ENCODE peak calls at places on chromosomes 2 and 18, in five cellular contexts. One of them, this sample, is unnamed.

GRCh38 chr2:96964221-96964905 is 22.0 kb downstream of the FAM178B start:
- DNase-seq in CD4-positive, alpha-beta T cell: no peak
- DNase-seq in endodermal cell: no peak
- DNase-seq in left lung: no peak
- DNase-seq in hepatocyte: no peak
- DNase-seq in this sample: no peak

GRCh38 chr18:36187826-36188721 is 777 bp downstream of the MOCOS start:
- DNase-seq in hepatocyte: peak
- DNase-seq in endodermal cell: peak
- DNase-seq in left lung: no peak
- DNase-seq in CD4-positive, alpha-beta T cell: no peak
- DNase-seq in this sample: no peak

GRCh38 chr18:23712445-23712844 is 23.2 kb downstream of the LAMA3 start:
- DNase-seq in CD4-positive, alpha-beta T cell: no peak
- DNase-seq in endodermal cell: no peak
- DNase-seq in hepatocyte: no peak
- DNase-seq in left lung: no peak
- DNase-seq in this sample: no peak

GRCh38 chr2:38098351-38099095 is 22.6 kb upstream of the CYP1B1 start:
- DNase-seq in left lung: no peak
- DNase-seq in CD4-positive, alpha-beta T cell: no peak
- DNase-seq in endodermal cell: no peak
- DNase-seq in hepatocyte: no peak
- DNase-seq in this sample: no peak

GRCh38 chr2:96523659-96524481 is 12.7 kb upstream of the ARID5A start:
- DNase-seq in endodermal cell: peak
- DNase-seq in hepatocyte: no peak
- DNase-seq in left lung: no peak
- DNase-seq in CD4-positive, alpha-beta T cell: no peak
- DNase-seq in this sample: no peak

GRCh38 chr2:188853307-188853706 is 120.9 kb upstream of the COL3A1 start:
- DNase-seq in hepatocyte: peak
- DNase-seq in endodermal cell: no peak
- DNase-seq in CD4-positive, alpha-beta T cell: no peak
- DNase-seq in left lung: no peak
- DNase-seq in this sample: no peak

GRCh38 chr2:169478745-169479256 is 493 bp upstream of the BBS5 start:
- DNase-seq in hepatocyte: no peak
- DNase-seq in left lung: no peak
- DNase-seq in CD4-positive, alpha-beta T cell: no peak
- DNase-seq in endodermal cell: no peak
- DNase-seq in this sample: no peak

GRCh38 chr2:204972606-204973336 is 427.5 kb downstream of the PARD3B start:
- DNase-seq in left lung: no peak
- DNase-seq in hepatocyte: no peak
- DNase-seq in CD4-positive, alpha-beta T cell: no peak
- DNase-seq in endodermal cell: peak
- DNase-seq in this sample: no peak

GRCh38 chr2:20223345-20224190 is 1.4 kb downstream of the SDC1 start:
- DNase-seq in hepatocyte: peak
- DNase-seq in left lung: no peak
- DNase-seq in endodermal cell: peak
- DNase-seq in CD4-positive, alpha-beta T cell: no peak
- DNase-seq in this sample: no peak

GRCh38 chr2:7994397-7994951 is 687.4 kb upstream of the ID2 start:
- DNase-seq in CD4-positive, alpha-beta T cell: no peak
- DNase-seq in hepatocyte: no peak
- DNase-seq in endodermal cell: no peak
- DNase-seq in left lung: no peak
- DNase-seq in this sample: no peak

GRCh38 chr2:131029812-131030211 is 63.4 kb downstream of the FAM168B start:
- DNase-seq in CD4-positive, alpha-beta T cell: no peak
- DNase-seq in left lung: no peak
- DNase-seq in endodermal cell: no peak
- DNase-seq in hepatocyte: no peak
- DNase-seq in this sample: no peak

GRCh38 chr2:240251848-240252190 is 111.4 kb upstream of the OTOS start:
- DNase-seq in endodermal cell: no peak
- DNase-seq in hepatocyte: no peak
- DNase-seq in CD4-positive, alpha-beta T cell: no peak
- DNase-seq in left lung: no peak
- DNase-seq in this sample: no peak

GRCh38 chr2:74333175-74333574 is 10.0 kb downstream of the SLC4A5 start:
- DNase-seq in endodermal cell: peak
- DNase-seq in hepatocyte: peak
- DNase-seq in left lung: no peak
- DNase-seq in CD4-positive, alpha-beta T cell: no peak
- DNase-seq in this sample: no peak

GRCh38 chr18:58512161-58512581 is 116.7 kb downstream of the ALPK2 start:
- DNase-seq in hepatocyte: no peak
- DNase-seq in endodermal cell: peak
- DNase-seq in CD4-positive, alpha-beta T cell: no peak
- DNase-seq in left lung: no peak
- DNase-seq in this sample: no peak

GRCh38 chr2:68365087-68365486 is at the start of gene PLEK:
- DNase-seq in CD4-positive, alpha-beta T cell: no peak
- DNase-seq in left lung: peak
- DNase-seq in endodermal cell: no peak
- DNase-seq in hepatocyte: no peak
- DNase-seq in this sample: no peak

GRCh38 chr2:208000701-208001395 is 24.5 kb downstream of the PLEKHM3 start:
- DNase-seq in endodermal cell: no peak
- DNase-seq in CD4-positive, alpha-beta T cell: no peak
- DNase-seq in hepatocyte: no peak
- DNase-seq in left lung: no peak
- DNase-seq in this sample: no peak

GRCh38 chr2:234212534-234212933 is 162.0 kb downstream of the SPP2 start:
- DNase-seq in CD4-positive, alpha-beta T cell: no peak
- DNase-seq in left lung: no peak
- DNase-seq in hepatocyte: no peak
- DNase-seq in endodermal cell: no peak
- DNase-seq in this sample: no peak

GRCh38 chr18:9916067-9916684 is 2.4 kb downstream of the VAPA start:
- DNase-seq in hepatocyte: no peak
- DNase-seq in CD4-positive, alpha-beta T cell: no peak
- DNase-seq in endodermal cell: no peak
- DNase-seq in left lung: no peak
- DNase-seq in this sample: no peak

GRCh38 chr2:223100061-223100511 is 48.1 kb downstream of the KCNE4 start:
- DNase-seq in hepatocyte: peak
- DNase-seq in left lung: peak
- DNase-seq in CD4-positive, alpha-beta T cell: no peak
- DNase-seq in endodermal cell: no peak
- DNase-seq in this sample: no peak

GRCh38 chr18:73879771-73880170 is 267.9 kb downstream of the FBXO15 start:
- DNase-seq in left lung: no peak
- DNase-seq in endodermal cell: no peak
- DNase-seq in hepatocyte: no peak
- DNase-seq in CD4-positive, alpha-beta T cell: no peak
- DNase-seq in this sample: no peak

GRCh38 chr18:7272268-7273049 is 41.6 kb downstream of the LRRC30 start:
- DNase-seq in CD4-positive, alpha-beta T cell: no peak
- DNase-seq in left lung: peak
- DNase-seq in endodermal cell: peak
- DNase-seq in hepatocyte: peak
- DNase-seq in this sample: no peak
- TF ChIP-seq CTCF in CD4-positive, alpha-beta T cell: no peak
- TF ChIP-seq CTCF in left lung: peak
- TF ChIP-seq CTCF in endodermal cell: peak
- TF ChIP-seq CTCF in hepatocyte: peak
- TF ChIP-seq CTCF in this sample: no peak

GRCh38 chr2:60556441-60556997 is 3.1 kb upstream of the BCL11A start:
- DNase-seq in CD4-positive, alpha-beta T cell: no peak
- DNase-seq in endodermal cell: peak
- DNase-seq in left lung: no peak
- DNase-seq in hepatocyte: no peak
- DNase-seq in this sample: no peak

GRCh38 chr2:60555794-60556161 is 2.3 kb upstream of the BCL11A start:
- DNase-seq in left lung: no peak
- DNase-seq in CD4-positive, alpha-beta T cell: no peak
- DNase-seq in hepatocyte: no peak
- DNase-seq in endodermal cell: peak
- DNase-seq in this sample: no peak

GRCh38 chr2:60553992-60554648 is 666 bp upstream of the BCL11A start:
- DNase-seq in CD4-positive, alpha-beta T cell: no peak
- DNase-seq in left lung: peak
- DNase-seq in hepatocyte: peak
- DNase-seq in endodermal cell: peak
- DNase-seq in this sample: no peak

GRCh38 chr2:60554649-60555065 is 1.2 kb upstream of the BCL11A start:
- DNase-seq in endodermal cell: peak
- DNase-seq in left lung: no peak
- DNase-seq in hepatocyte: peak
- DNase-seq in CD4-positive, alpha-beta T cell: no peak
- DNase-seq in this sample: no peak

DNA sequence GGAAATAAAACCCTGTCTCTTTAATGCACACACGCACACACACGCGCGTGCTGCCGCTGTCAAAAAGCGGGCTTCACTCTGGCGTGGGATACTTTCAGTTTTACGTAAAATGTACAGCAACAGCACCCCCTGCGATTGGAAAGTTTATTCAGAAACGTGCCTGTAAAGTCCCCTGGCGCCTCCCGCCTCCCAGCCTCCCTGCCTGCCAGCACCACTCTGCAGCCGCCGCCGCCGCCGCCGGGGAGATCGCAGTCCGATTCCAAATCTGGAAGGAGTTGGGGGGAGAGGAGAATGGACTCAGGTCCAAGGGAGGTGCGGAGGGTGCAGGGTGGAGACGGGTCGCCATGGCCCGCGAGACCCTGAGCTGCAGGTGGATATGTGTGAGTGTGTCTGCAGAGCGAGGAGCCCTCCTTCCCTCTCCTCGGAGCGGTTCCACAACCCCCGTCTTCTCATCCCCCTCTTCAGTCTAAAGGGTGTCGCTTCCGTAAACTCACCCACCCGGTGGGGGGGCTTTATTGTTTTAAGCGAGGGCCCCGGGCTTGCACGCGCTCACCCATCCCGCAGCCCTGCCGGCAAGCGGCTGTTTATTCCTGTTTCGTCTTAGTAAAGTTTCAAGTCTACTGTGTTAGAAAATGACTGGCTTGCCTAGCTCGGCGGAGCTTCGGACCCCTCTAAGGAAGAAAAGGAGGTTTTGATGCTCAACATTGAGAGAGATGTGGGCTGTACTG is 1.8 kb upstream of the BCL11A start:
- DNase-seq in left lung: peak
- DNase-seq in endodermal cell: peak
- DNase-seq in CD4-positive, alpha-beta T cell: no peak
- DNase-seq in hepatocyte: peak
- DNase-seq in this sample: no peak
- TF ChIP-seq CTCF in left lung: no peak
- TF ChIP-seq CTCF in endodermal cell: peak
- TF ChIP-seq CTCF in CD4-positive, alpha-beta T cell: peak
- TF ChIP-seq CTCF in hepatocyte: peak
- TF ChIP-seq CTCF in this sample: peak

DNA sequence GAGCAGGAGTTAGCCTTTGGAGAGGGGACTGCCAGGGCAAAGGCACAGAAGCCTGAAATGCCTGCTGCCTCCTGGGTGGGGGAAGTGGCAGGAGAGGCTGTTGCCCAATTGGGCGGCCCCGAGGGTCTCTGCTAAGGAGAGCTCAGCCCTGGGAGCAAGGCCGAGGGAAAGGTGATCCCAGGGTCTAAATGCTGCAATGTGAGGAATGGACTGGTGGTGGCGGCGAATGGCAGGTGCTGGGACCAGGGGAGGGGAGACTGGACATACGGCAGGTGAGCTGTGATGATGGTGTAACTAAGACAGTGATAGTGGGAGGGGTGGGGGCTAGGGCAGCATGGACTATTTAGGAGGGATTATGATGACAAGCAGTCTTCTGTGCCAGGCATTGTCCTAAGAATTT is 104.0 kb downstream of the DYSF start:
- DNase-seq in hepatocyte: no peak
- DNase-seq in endodermal cell: peak
- DNase-seq in left lung: no peak
- DNase-seq in CD4-positive, alpha-beta T cell: no peak
- DNase-seq in this sample: no peak
- TF ChIP-seq CTCF in hepatocyte: no peak
- TF ChIP-seq CTCF in endodermal cell: peak
- TF ChIP-seq CTCF in left lung: no peak
- TF ChIP-seq CTCF in CD4-positive, alpha-beta T cell: no peak
- TF ChIP-seq CTCF in this sample: no peak

DNA sequence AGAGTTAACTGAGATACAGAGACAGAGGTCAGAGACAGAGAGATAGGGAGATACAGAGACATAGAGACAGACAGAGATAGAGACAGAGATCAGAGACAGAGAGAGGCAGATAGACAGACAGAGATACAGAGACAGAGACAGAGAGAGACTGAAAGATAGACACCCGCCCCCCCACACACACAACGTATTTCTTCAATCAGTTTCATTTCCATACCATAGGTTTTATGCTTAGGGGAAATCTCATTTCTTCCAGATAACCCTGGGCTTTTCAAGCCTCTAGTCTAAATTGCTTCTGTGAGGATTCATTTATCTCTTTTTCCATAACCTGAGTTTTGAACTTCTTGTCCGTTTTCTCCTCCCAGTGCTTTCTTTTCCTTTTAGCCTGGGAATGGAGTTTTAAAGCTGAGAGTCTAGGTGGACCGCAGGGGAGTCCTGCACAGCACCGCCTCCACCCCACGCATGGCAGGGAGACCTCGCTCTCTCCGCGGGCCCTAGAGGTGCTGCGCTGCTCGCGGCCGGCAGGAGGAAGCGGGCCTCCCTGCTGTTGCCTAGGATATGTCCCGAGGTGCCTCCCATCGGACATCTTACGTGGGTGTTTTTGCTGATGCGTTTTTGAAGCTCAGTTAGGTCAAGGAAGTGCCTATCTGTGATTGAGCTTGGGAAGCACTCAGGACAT is 94.7 kb downstream of the CD8B2 start:
- DNase-seq in hepatocyte: peak
- DNase-seq in CD4-positive, alpha-beta T cell: peak
- DNase-seq in left lung: no peak
- DNase-seq in endodermal cell: peak
- DNase-seq in this sample: peak
- TF ChIP-seq CTCF in hepatocyte: peak
- TF ChIP-seq CTCF in CD4-positive, alpha-beta T cell: no peak
- TF ChIP-seq CTCF in left lung: no peak
- TF ChIP-seq CTCF in endodermal cell: no peak
- TF ChIP-seq CTCF in this sample: no peak

GRCh38 chr2:85015653-85016360 is 44.8 kb downstream of the KCMF1 start:
- DNase-seq in hepatocyte: no peak
- DNase-seq in CD4-positive, alpha-beta T cell: no peak
- DNase-seq in endodermal cell: no peak
- DNase-seq in left lung: no peak
- DNase-seq in this sample: no peak
- TF ChIP-seq CTCF in hepatocyte: peak
- TF ChIP-seq CTCF in CD4-positive, alpha-beta T cell: no peak
- TF ChIP-seq CTCF in endodermal cell: peak
- TF ChIP-seq CTCF in left lung: no peak
- TF ChIP-seq CTCF in this sample: no peak

DNA sequence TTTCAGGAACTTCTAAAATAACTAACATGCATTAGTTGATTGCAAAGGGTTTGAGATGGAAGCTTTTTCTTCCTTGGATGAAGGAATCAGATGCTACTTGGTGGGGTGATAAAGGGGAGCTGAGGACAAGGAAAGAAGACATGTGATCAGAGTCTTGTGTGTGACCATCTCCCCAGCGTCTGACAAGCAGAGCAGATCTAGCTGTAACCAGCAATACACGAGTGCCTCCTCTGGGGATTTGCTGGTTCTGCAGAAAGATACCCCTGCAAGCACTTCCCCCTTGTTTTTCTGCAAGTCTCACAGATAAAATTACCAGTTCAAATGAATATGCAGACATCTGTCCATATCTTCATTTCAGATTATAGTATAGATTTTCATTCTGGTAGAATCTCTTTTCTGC is 2.7 kb downstream of the CDH7 start:
- DNase-seq in left lung: no peak
- DNase-seq in endodermal cell: peak
- DNase-seq in hepatocyte: peak
- DNase-seq in CD4-positive, alpha-beta T cell: no peak
- DNase-seq in this sample: no peak
- TF ChIP-seq CTCF in left lung: no peak
- TF ChIP-seq CTCF in endodermal cell: peak
- TF ChIP-seq CTCF in hepatocyte: peak
- TF ChIP-seq CTCF in CD4-positive, alpha-beta T cell: no peak
- TF ChIP-seq CTCF in this sample: no peak

This sample was measured in CD8-positive, alpha-beta T cell.